ENCODE peak calls at places on chromosomes 6 and 20, in eight cellular contexts. H, P, D, M, Q, R, C and A are unnamed samples.

GRCh38 chr6:17589402-17590116 is 10.5 kb upstream of the FAM8A1 start:
- DNase-seq in H (no peak), P (peak; percentile 53), D (peak; percentile 91), M (no peak), Q (no peak), R (peak; percentile 20), C (peak; percentile 40), A (peak; percentile 22)

GRCh38 chr20:18421608-18422007 is 45.2 kb downstream of the DZANK1 start:
- DNase-seq in H (no peak), P (no peak), D (no peak), M (no peak), Q (no peak), R (no peak), C (no peak), A (no peak)

GRCh38 chr6:11815231-11815630 is 36.6 kb upstream of the ADTRP start:
- DNase-seq in H (no peak), P (no peak), D (peak; percentile 55), M (no peak), Q (no peak), R (no peak), C (no peak), A (no peak)

GRCh38 chr6:41737591-41738130 is 2.3 kb upstream of the TFEB start:
- DNase-seq in H (no peak), P (no peak), D (no peak), M (no peak), Q (no peak), R (no peak), C (no peak), A (no peak)

GRCh38 chr6:159695984-159696383 is 2.9 kb upstream of the SOD2 start:
- DNase-seq in H (no peak), P (no peak), D (peak; percentile 69), M (no peak), Q (no peak), R (no peak), C (no peak), A (no peak)

GRCh38 chr20:18815194-18815942 is 1.8 kb downstream of the SCP2D1 start:
- DNase-seq in H (no peak), P (no peak), D (no peak), M (no peak), Q (no peak), R (no peak), C (no peak), A (no peak)

GRCh38 chr6:33029297-33030184 is 20.1 kb upstream of the HLA-DOA start:
- DNase-seq in H (no peak), P (no peak), D (no peak), M (no peak), Q (no peak), R (no peak), C (no peak), A (no peak)

GRCh38 chr6:131914234-131914633 is 36.9 kb downstream of the CCN2 start:
- DNase-seq in H (no peak), P (no peak), D (no peak), M (no peak), Q (no peak), R (no peak), C (no peak), A (no peak)

GRCh38 chr6:163392533-163392932 is 22.0 kb upstream of the QKI start:
- DNase-seq in H (no peak), P (no peak), D (peak; percentile 46), M (no peak), Q (no peak), R (no peak), C (no peak), A (no peak)

GRCh38 chr6:16179970-16180431 is 51.1 kb downstream of the MYLIP start:
- DNase-seq in H (no peak), P (no peak), D (no peak), M (peak; percentile 22), Q (no peak), R (no peak), C (peak; percentile 83), A (no peak)

GRCh38 chr20:63657260-63657936 is 714 bp upstream of the RTEL1 start:
- DNase-seq in H (no peak), P (no peak), D (peak; percentile 18), M (no peak), Q (peak; percentile 65), R (no peak), C (no peak), A (no peak)

GRCh38 chr6:41022294-41022693 is 16.7 kb downstream of the UNC5CL start:
- DNase-seq in H (no peak), P (no peak), D (peak; percentile 62), M (no peak), Q (no peak), R (no peak), C (no peak), A (no peak)

GRCh38 chr6:63671098-63671754 is 35.6 kb downstream of the PHF3 start:
- DNase-seq in H (no peak), P (no peak), D (no peak), M (no peak), Q (no peak), R (no peak), C (no peak), A (no peak)

GRCh38 chr20:63206878-63207277 is 9.1 kb downstream of the YTHDF1 start:
- DNase-seq in H (no peak), P (no peak), D (peak; percentile 72), M (no peak), Q (no peak), R (no peak), C (no peak), A (no peak)

GRCh38 chr20:36572701-36573102 is 695 bp upstream of the TGIF2 start:
- DNase-seq in H (no peak), P (no peak), D (peak; percentile 55), M (peak; percentile 74), Q (no peak), R (no peak), C (peak; percentile 62), A (no peak)

GRCh38 chr6:38346291-38347079 is 293.2 kb downstream of the BTBD9 start:
- DNase-seq in H (no peak), P (peak; percentile 15), D (peak; percentile 92), M (no peak), Q (no peak), R (no peak), C (no peak), A (no peak)

GRCh38 chr6:135871878-135872277 is 20.4 kb downstream of the PDE7B start:
- DNase-seq in H (no peak), P (no peak), D (peak; percentile 86), M (no peak), Q (no peak), R (no peak), C (no peak), A (no peak)